ENCODE peak calls at places on chromosome 18, in eight cellular contexts. N is activated T-cell treated with anti-CD3 and anti-CD28 coated beads, Interleukin-2, amount 50 U/mL, for 72 hours; M is stimulated activated CD4-positive, alpha-beta T cell treated with anti-CD3 and anti-CD28 coated beads, Interleukin-15, amount 100 ng/mL, for 1 hour; O is stomach; Y is germinal center; C is MCF 10A; T is NAMALWA; A is effector CD8-positive, alpha-beta T cell. G is an unnamed sample.

GRCh38 chr18:393558-393957 is 106.9 kb downstream of the COLEC12 start:
- DNase-seq in N (no peak), M (no peak), O (no peak), Y (no peak), C (no peak), T (no peak), A (no peak), G (no peak)

GRCh38 chr18:48607049-48607984 is 68.5 kb downstream of the CTIF start:
- DNase-seq in N (no peak), M (no peak), O (no peak), Y (no peak), C (peak; percentile 43), T (no peak), A (no peak), G (no peak)

GRCh38 chr18:13627639-13628038 is 98.7 kb downstream of the FAM210A start:
- DNase-seq in N (no peak), M (no peak), O (no peak), Y (no peak), C (no peak), T (no peak), A (no peak), G (no peak)

GRCh38 chr18:11553098-11553940 is 56.1 kb upstream of the SLC35G4 start:
- DNase-seq in N (peak; percentile 47), M (no peak), O (no peak), Y (peak; percentile 51), C (peak; percentile 65), T (peak; percentile 84), A (peak; percentile 2), G (no peak)

GRCh38 chr18:63949068-63949737 is at the start of gene HMSD:
- DNase-seq in N (peak; percentile 85), M (peak; percentile 19), O (peak; percentile 61), Y (peak; percentile 74), C (no peak), T (no peak), A (no peak), G (peak; percentile 4)

GRCh38 chr18:47247833-47248609 is 3.4 kb downstream of the SKOR2 start:
- DNase-seq in N (no peak), M (no peak), O (no peak), Y (no peak), C (no peak), T (no peak), A (no peak), G (no peak)

GRCh38 chr18:22552254-22552653 is 134.5 kb upstream of the CTAGE1 start:
- DNase-seq in N (no peak), M (no peak), O (no peak), Y (no peak), C (no peak), T (no peak), A (no peak), G (no peak)

GRCh38 chr18:37450434-37451133 is 115.0 kb downstream of the CELF4 start:
- DNase-seq in N (no peak), M (no peak), O (no peak), Y (no peak), C (no peak), T (no peak), A (no peak), G (no peak)

GRCh38 chr18:9539283-9539682 is 64.0 kb downstream of the RALBP1 start:
- DNase-seq in N (no peak), M (no peak), O (no peak), Y (no peak), C (peak; percentile 57), T (no peak), A (no peak), G (no peak)

GRCh38 chr18:36333418-36333817 is 35.9 kb downstream of the FHOD3 start:
- DNase-seq in N (no peak), M (no peak), O (no peak), Y (no peak), C (peak; percentile 23), T (no peak), A (no peak), G (no peak)

GRCh38 chr18:63848159-63848558 is 39.3 kb upstream of the SERPINB2 start:
- DNase-seq in N (no peak), M (no peak), O (no peak), Y (no peak), C (peak; percentile 73), T (peak; percentile 71), A (no peak), G (no peak)

GRCh38 chr18:78378983-78379382 is 600.6 kb upstream of the SALL3 start:
- DNase-seq in N (no peak), M (no peak), O (no peak), Y (no peak), C (no peak), T (no peak), A (no peak), G (no peak)

GRCh38 chr18:57353940-57354461 is 1.6 kb downstream of the ST8SIA3 start:
- DNase-seq in N (peak; percentile 19), M (no peak), O (no peak), Y (peak; percentile 18), C (no peak), T (no peak), A (no peak), G (no peak)

G was measured in activated CD4-positive, CD25-positive, alpha-beta regulatory T cell.